ENCODE peak calls at places on chromosome 16, in seven cellular contexts. W is transverse colon, H is K562, Z is GM23338, U is GM12878, G is breast epithelium, M is prostate gland. K is an unnamed sample.

GRCh38 chr16:49085689-49086088 is 195.9 kb downstream of the CBLN1 start:
- DNase-seq in W (no peak), H (no peak), Z (no peak), U (no peak), G (no peak), M (no peak), K (peak; percentile 45)

GRCh38 chr16:27286446-27286845 is 17.9 kb upstream of the NSMCE1 start:
- DNase-seq in W (no peak), H (no peak), Z (no peak), U (no peak), G (no peak), M (no peak), K (no peak)

GRCh38 chr16:75340715-75341500 is 89.5 kb upstream of the BCAR1 start:
- DNase-seq in W (no peak), H (no peak), Z (peak; percentile 35), U (no peak), G (no peak), M (no peak), K (no peak)

GRCh38 chr16:77359065-77359502 is 75.8 kb downstream of the ADAMTS18 start:
- DNase-seq in W (no peak), H (no peak), Z (no peak), U (no peak), G (no peak), M (peak; percentile 29), K (no peak)

GRCh38 chr16:22300427-22301071 is 3.3 kb downstream of the POLR3E start:
- DNase-seq in W (peak; percentile 66), H (peak; percentile 17), Z (peak; percentile 67), U (no peak), G (no peak), M (peak; percentile 46), K (no peak)

GRCh38 chr16:88769617-88770458 is 15.2 kb downstream of the PIEZO1 start:
- DNase-seq in W (peak; percentile 61), H (peak; percentile 85), Z (peak; percentile 93), U (no peak), G (peak; percentile 84), M (peak; percentile 82), K (no peak)

GRCh38 chr16:27962197-27962596 is 101.3 kb downstream of the GSG1L start:
- DNase-seq in W (no peak), H (no peak), Z (no peak), U (no peak), G (no peak), M (no peak), K (no peak)

GRCh38 chr16:46711106-46711769 is 21.8 kb downstream of the ORC6 start:
- DNase-seq in W (peak; percentile 17), H (no peak), Z (no peak), U (no peak), G (no peak), M (no peak), K (no peak)

GRCh38 chr16:19291459-19291858 is 5.9 kb downstream of the CLEC19A start:
- DNase-seq in W (no peak), H (no peak), Z (peak; percentile 75), U (no peak), G (no peak), M (no peak), K (no peak)

GRCh38 chr16:69443809-69444611 is 19.6 kb downstream of the CYB5B start:
- DNase-seq in W (peak; percentile 27), H (no peak), Z (no peak), U (no peak), G (no peak), M (peak; percentile 28), K (no peak)

GRCh38 chr16:73019456-73020362 is 28.2 kb downstream of the ZFHX3 start:
- DNase-seq in W (no peak), H (no peak), Z (no peak), U (no peak), G (no peak), M (no peak), K (no peak)

GRCh38 chr16:57802635-57803412 is 533 bp upstream of the KIFC3 start:
- DNase-seq in W (no peak), H (no peak), Z (peak; percentile 54), U (no peak), G (no peak), M (no peak), K (no peak)

GRCh38 chr16:25018972-25019617 is 3.9 kb upstream of the ARHGAP17 start:
- DNase-seq in W (no peak), H (no peak), Z (no peak), U (peak; percentile 39), G (no peak), M (no peak), K (no peak)

GRCh38 chr16:56972898-56973689 is 11.3 kb downstream of the CETP start:
- DNase-seq in W (no peak), H (no peak), Z (no peak), U (no peak), G (no peak), M (no peak), K (no peak)

GRCh38 chr16:89094252-89094901 is 725 bp downstream of the ACSF3 start:
- DNase-seq in W (peak; percentile 39), H (no peak), Z (peak; percentile 63), U (no peak), G (no peak), M (no peak), K (no peak)

GRCh38 chr16:89116341-89117238 is 22.9 kb downstream of the ACSF3 start:
- DNase-seq in W (peak; percentile 6), H (no peak), Z (no peak), U (no peak), G (no peak), M (no peak), K (no peak)

GRCh38 chr16:28981517-28981916 is 3.3 kb upstream of the LAT start:
- DNase-seq in W (no peak), H (peak; percentile 81), Z (peak; percentile 76), U (no peak), G (no peak), M (no peak), K (no peak)

GRCh38 chr16:77223184-77223583 is 24.0 kb downstream of the SYCE1L start:
- DNase-seq in W (no peak), H (peak; percentile 59), Z (peak; percentile 87), U (no peak), G (no peak), M (no peak), K (no peak)

DNA sequence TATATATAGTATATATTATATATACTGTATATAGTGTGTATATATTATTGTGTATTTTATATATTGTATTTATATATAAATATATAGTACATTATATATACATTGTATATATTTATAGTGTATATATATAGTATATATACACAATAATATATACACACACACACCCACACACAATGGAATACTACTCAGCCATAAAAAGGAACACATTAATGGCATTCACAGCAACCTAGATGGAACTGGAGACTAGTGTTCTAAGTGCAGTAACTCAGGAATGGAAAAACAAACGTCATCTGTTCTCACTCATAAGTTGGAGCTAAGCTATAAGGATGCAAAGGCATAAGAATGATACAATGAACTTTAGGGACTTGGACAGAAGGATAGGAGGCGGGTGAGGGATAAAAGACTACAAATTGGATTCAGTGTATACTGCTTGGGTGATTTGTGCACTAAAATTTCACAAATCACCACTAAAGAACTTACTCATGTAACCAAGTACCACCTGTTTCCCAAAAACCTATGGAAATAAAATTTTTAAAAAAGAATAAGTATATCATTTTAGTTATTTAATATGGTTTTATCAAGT is 201.9 kb upstream of the CDH11 start:
- DNase-seq in W (no peak), H (no peak), Z (no peak), U (no peak), G (no peak), M (no peak), K (no peak)
- H3K4me1 ChIP-seq in W (no peaks in the 10 kb centered on the region), H (no peaks in the 10 kb centered on the region), Z (peaks cover 11% of the 10 kb centered on the region), U (no peaks in the 10 kb centered on the region), G (no peaks in the 10 kb centered on the region), M (no peaks in the 10 kb centered on the region), K (no peaks in the 10 kb centered on the region)

DNA sequence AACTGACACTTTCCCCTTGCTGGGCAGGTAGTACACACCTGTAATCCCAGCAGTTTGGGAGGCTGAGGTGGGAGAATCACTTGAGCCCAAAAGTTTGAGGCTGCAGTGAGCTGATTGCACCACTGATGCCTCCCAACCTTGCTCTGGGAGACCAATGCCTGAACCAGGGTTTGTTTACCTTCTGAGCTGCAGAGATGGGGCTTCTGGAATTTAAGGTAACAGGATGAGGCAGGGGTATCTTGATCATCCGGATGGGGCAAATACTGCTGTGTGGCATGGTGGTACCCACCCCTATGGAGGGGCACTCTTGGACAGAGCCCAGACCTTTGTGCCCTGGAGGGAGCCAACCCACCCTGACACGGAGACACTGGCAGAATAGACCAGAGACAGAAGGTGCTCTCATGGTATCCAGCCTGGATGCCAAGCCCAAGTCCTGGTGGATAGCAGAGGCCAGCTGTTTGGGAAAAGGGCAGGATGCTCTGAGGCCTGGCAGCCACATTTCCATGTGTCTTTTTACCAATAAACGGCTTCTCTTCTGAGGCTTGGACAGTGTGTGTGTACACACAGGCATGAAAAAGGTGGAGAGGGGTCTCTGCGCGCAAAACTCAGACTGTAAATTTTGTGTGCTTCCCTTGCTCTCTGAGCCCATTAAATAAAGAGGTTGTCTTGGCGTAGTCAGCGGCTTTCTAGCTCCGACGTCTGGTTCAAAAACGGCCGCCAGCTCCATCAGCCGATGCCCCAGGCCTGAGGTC is 4.4 kb downstream of the ZNF48 start:
- DNase-seq in W (no peak), H (no peak), Z (no peak), U (no peak), G (no peak), M (no peak), K (no peak)
- TF ChIP-seq POLR2AphosphoS5 in W (no peak), H (no peak), Z (no peak), U (no peak), G (no peak), M (no peak), K (no peak)

DNA sequence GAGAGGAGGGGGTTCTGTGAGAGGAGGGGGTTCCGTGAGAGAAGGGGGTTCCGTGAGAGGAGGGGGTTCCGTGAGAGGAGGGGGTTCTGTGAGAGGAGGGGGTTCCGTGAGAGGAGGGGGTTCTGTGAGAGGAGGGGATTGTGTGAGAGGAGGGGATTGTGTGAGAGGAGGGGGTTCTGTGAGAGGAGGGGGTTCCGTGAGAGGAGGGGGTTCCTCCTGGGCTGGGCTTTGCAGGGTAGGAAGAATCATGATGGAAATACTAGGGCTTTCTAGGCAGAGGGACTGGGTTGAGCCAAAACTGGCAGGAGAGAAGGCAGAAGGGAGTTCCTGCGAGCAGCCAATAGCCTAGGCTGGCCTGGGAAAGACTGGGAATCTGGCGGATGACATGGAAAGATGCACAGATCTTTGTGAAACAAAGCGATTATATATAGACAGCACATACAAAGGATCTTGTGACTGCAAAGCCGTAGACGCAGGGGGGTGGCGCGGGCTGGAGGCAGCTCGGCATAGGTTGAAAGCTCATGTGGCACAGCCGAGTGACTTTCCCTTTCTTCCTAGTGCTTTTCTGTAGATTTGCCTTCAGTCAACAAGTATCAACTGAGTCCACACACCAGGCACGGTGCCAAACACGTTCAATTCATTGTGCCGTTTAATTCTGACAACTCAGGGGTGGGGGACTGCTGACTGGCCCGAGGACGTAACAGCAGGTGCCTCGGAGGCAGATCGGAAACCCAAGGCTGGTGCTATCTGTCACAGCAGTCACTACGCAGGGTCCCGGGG is 6.3 kb downstream of the PAM16 start:
- DNase-seq in W (no peak), H (peak; percentile 11), Z (no peak), U (no peak), G (no peak), M (no peak), K (no peak)
- H3K4me1 ChIP-seq in W (peaks cover 8% of the 10 kb centered on the region), H (peaks cover 15% of the 10 kb centered on the region), Z (peaks cover 4% of the 10 kb centered on the region), U (no peaks in the 10 kb centered on the region), G (no peaks in the 10 kb centered on the region), M (no peaks in the 10 kb centered on the region), K (peaks cover 39% of the 10 kb centered on the region)

DNA sequence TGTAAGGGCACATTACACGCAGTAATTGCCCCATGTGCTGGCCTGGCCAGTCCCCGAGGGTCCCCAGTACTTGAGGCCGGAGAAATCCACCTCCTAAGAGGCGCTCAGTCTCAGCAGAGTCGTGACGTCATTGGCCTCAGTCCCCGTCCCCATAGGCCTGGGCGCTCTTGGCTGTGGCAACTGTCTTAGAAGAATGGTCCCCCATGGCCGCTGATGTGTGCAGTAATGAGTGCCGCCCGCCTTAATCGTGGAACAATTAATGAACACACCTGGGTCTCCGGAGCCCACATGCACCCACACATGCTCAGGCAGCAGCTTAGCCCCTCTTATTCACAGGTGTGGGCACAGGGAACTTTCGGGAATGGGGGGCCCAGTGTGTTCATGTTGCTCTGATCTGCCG is 86.5 kb upstream of the PLCG2 start:
- DNase-seq in W (no peak), H (no peak), Z (no peak), U (no peak), G (peak; percentile 37), M (no peak), K (no peak)
- TF ChIP-seq POLR2AphosphoS5 in W (no peak), H (no peak), Z (no peak), U (no peak), G (no peak), M (no peak), K (no peak)